ENCODE peak calls at places on chromosome 19, in nine cellular contexts. P is OCI-LY7, G is GM23338, I is AG10803, H is kidney epithelial cell, R is mammary epithelial cell, T is right atrium auricular region, V is retinal pigment epithelial cell, W is fibroblast of the aortic adventitia. S is an unnamed sample.

GRCh38 chr19:10230904-10231623 is at the start of gene S1PR2:
- DNase-seq in P (peak; percentile 89), W (peak; percentile 73), V (no peak), G (peak; percentile 91), I (peak; percentile 71), H (no peak), T (peak; percentile 80), R (peak; percentile 57), S (no peak)

GRCh38 chr19:21677696-21678418 is 89.5 kb downstream of the ZNF100 start:
- DNase-seq in P (no peak), V (no peak), R (no peak), G (peak; percentile 56), W (no peak), I (no peak), H (no peak), T (no peak), S (no peak)

GRCh38 chr19:29735821-29736220 is 20.8 kb upstream of the C19orf12 start:
- DNase-seq in I (no peak), H (no peak), R (no peak), V (no peak), P (no peak), T (no peak), G (no peak), W (no peak), S (no peak)

GRCh38 chr19:11012507-11012906 is 51.7 kb downstream of the SMARCA4 start:
- DNase-seq in W (no peak), G (no peak), V (no peak), R (no peak), P (no peak), H (no peak), I (no peak), T (no peak), S (no peak)

GRCh38 chr19:532578-533484 is 1.3 kb downstream of the CDC34 start:
- DNase-seq in P (peak; percentile 57), R (peak; percentile 57), T (peak; percentile 83), V (peak; percentile 28), I (peak; percentile 64), G (peak; percentile 90), W (peak; percentile 73), H (no peak), S (no peak)

GRCh38 chr19:46134527-46134926 is 10.0 kb upstream of the IGFL3 start:
- DNase-seq in G (no peak), P (no peak), H (no peak), I (peak; percentile 40), V (peak; percentile 2), R (peak; percentile 27), T (no peak), W (peak; percentile 57), S (no peak)

GRCh38 chr19:1373534-1374249 is 10.0 kb upstream of the NDUFS7 start:
- DNase-seq in H (no peak), P (no peak), G (no peak), V (peak; percentile 86), T (no peak), W (no peak), I (no peak), R (no peak), S (no peak)

GRCh38 chr19:11236324-11237301 is 2.8 kb upstream of the ANGPTL8 start:
- DNase-seq in T (no peak), W (no peak), V (no peak), G (no peak), H (no peak), I (no peak), P (no peak), R (no peak), S (no peak)

GRCh38 chr19:33440682-33441081 is 67.2 kb downstream of the CEBPG start:
- DNase-seq in P (no peak), W (no peak), T (no peak), R (no peak), G (no peak), H (no peak), V (no peak), I (no peak), S (no peak)

DNA sequence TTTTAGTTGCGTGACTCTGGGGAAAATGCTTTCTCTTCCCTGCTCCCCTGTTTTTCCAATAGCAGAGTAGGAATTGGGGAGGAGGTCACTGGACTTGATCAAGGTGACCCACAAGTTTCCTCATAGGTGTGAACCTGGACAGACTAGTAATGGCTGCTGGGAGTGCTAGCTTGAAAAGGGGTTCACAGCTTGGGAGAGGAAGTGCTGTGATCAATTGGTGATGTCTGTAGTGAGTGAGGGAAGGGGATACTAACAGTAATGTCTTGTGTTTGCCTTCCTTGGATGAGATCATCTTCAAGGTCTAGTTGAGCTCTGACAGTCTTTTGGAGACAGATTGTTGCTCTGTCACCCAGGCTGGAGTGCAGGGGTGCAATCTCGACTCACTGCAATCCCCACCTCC is 1.7 kb downstream of the BCL2L12 start:
- DNase-seq in R (no peak), T (no peak), W (no peak), H (no peak), V (no peak), I (no peak), P (no peak), G (no peak), S (no peak)
- H3K4me3 ChIP-seq in R (no peak overlapping the region), T (no peak overlapping the region), W (no peak overlapping the region), H (no peak overlapping the region), V (no peak overlapping the region), I (no peak overlapping the region), P (peak overlapping the region; percentile 90), G (no peak overlapping the region), S (no peak overlapping the region)

GRCh38 chr19:39187552-39187943 is 9.2 kb upstream of the NCCRP1 start:
- DNase-seq in P (no peak), V (no peak), T (no peak), H (no peak), G (no peak), W (no peak), I (no peak), R (no peak), S (no peak)
- TF ChIP-seq CTCF in P (peak; percentile 47), V (no peak), T (no peak), H (no peak), G (no peak), W (no peak), I (no peak), R (no peak), S (no peak)

GRCh38 chr19:39162441-39163043 is 34.2 kb upstream of the NCCRP1 start:
- DNase-seq in T (no peak), W (no peak), P (no peak), R (no peak), G (no peak), H (no peak), I (no peak), V (no peak), S (no peak)

GRCh38 chr19:39157997-39158389 is 32.4 kb downstream of the PAK4 start:
- DNase-seq in I (no peak), P (no peak), H (no peak), T (no peak), G (no peak), R (no peak), V (no peak), W (no peak), S (no peak)

GRCh38 chr19:39160889-39161672 is 35.5 kb downstream of the PAK4 start:
- DNase-seq in H (no peak), I (peak; percentile 33), P (no peak), V (no peak), T (no peak), W (peak; percentile 41), G (no peak), R (peak; percentile 70), S (no peak)

GRCh38 chr19:39158646-39159260 is 33.2 kb downstream of the PAK4 start:
- DNase-seq in I (no peak), W (no peak), R (no peak), H (no peak), G (no peak), P (no peak), T (no peak), V (no peak), S (no peak)

DNA sequence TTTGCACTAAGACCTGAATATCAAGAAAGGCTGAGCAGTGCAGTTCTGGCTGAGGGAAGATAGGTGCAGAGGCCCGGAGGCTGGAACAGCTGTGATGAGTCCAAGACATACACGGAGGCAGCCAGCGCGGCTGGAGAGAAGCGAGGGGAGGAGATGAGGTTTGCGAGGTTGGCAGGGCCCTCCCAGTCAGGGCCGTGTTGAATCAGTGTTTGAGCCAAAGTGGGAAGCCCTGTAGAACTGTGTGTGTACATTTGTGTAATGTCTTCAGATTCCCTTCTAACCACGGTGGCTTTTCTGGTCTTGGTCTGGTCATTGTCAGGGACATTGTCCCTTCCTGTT is 34.9 kb downstream of the PAK4 start:
- DNase-seq in I (peak; percentile 67), V (no peak), W (peak; percentile 85), T (peak; percentile 78), G (no peak), H (no peak), P (no peak), R (peak; percentile 62), S (no peak)
- H3K4me3 ChIP-seq in I (no peak overlapping the region), V (no peak overlapping the region), W (no peak overlapping the region), T (no peak overlapping the region), G (no peak overlapping the region), H (no peak overlapping the region), P (no peak overlapping the region), R (no peak overlapping the region), S (no peak overlapping the region)

DNA sequence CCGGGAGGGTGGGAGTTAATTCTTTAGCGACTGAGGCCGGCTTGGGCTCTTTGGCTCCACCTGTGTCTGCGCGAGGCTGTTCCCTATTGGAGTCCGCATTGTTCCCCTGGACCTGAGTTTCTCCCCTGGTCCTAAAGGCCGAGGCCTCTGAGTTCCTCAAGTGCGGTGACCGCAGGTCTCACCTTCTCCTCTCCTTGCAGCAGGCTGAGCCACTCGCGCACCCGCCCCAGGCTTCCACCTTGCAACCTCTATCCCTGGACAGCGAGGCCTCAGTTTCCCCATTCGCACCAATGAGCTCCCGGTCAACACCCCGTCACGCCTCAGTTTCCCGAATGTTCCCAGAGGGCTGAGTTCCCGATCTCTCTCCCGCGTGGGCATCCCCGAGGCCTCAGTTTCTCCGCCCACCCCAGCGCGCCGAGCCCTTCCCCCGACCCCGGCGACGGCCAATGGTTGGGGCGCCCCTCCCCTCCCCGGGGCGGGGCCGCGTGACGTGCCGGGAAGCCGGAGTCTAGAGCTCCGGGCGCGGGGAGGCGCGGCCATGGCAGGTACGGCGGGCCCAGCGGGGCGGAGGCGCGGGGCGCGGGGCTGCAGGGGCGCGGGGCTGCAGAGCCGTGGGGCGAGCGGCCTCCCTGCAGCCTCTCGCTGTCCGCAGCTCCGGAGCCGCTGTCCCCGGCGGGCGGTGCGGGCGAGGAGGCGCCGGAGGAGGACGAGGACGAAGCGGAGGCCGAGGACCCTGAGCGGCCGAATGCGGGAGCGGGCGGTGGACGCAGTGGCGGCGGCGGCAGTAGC is at the start of gene MPND:
- DNase-seq in R (peak; percentile 87), H (no peak), W (peak; percentile 63), G (peak; percentile 93), V (peak; percentile 43), P (peak; percentile 92), T (peak; percentile 93), I (peak; percentile 67), S (no peak)
- TF ChIP-seq CTCF in R (no peak), H (peak; percentile 40), W (peak; percentile 46), G (peak; percentile 31), V (peak; percentile 37), P (peak; percentile 49), T (no peak), I (peak; percentile 46), S (peak; percentile 38)

DNA sequence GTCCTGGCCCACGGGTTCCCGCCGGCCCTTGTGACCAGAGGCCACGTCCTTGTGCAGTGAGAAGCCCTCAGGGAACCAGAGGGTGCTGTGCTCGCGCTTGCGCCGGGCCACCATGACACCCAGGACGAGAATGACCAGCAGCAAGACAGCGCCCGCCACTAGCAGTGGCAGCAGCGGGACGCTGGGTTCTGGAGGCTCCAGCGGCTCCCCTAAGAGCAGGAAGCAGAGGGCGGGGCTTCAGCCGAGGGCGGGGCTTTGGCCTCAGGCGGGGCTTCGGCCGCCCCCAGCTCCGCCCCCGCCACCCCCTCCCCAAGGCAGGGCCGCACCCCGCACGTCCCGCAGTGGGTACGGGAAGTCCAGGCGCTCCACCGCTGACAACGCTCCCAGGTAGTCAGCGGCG is 30.4 kb downstream of the NOTCH3 start:
- DNase-seq in I (no peak), V (no peak), P (no peak), R (no peak), G (peak; percentile 81), T (no peak), W (no peak), H (no peak), S (no peak)
- H3K4me3 ChIP-seq in I (no peak overlapping the region), V (no peak overlapping the region), P (no peak overlapping the region), R (no peak overlapping the region), G (no peak overlapping the region), T (no peak overlapping the region), W (no peak overlapping the region), H (no peak overlapping the region), S (no peak overlapping the region)

S was measured in AG04449.